ENCODE peak calls at places on chromosomes 16 and 17, in four cellular contexts. One of them, this sample, is unnamed.

GRCh38 chr17:19304209-19304608 is 58.3 kb downstream of the B9D1 start:
- DNase-seq in tibial nerve: peak
- DNase-seq in fibroblast of the aortic adventitia: peak
- DNase-seq in kidney epithelial cell: peak
- DNase-seq in this sample: peak

GRCh38 chr17:77884019-77884418 is 74.5 kb upstream of the TNRC6C start:
- DNase-seq in tibial nerve: no peak
- DNase-seq in fibroblast of the aortic adventitia: peak
- DNase-seq in kidney epithelial cell: no peak
- DNase-seq in this sample: peak

GRCh38 chr17:75277664-75278071 is 6.6 kb upstream of the MIF4GD start:
- DNase-seq in kidney epithelial cell: no peak
- DNase-seq in fibroblast of the aortic adventitia: peak
- DNase-seq in tibial nerve: no peak
- DNase-seq in this sample: peak

GRCh38 chr17:15973016-15973415 is 26.5 kb downstream of the ZSWIM7 start:
- DNase-seq in tibial nerve: no peak
- DNase-seq in fibroblast of the aortic adventitia: no peak
- DNase-seq in kidney epithelial cell: no peak
- DNase-seq in this sample: no peak

GRCh38 chr17:81057079-81057730 is 22.3 kb downstream of the BAIAP2 start:
- DNase-seq in fibroblast of the aortic adventitia: peak
- DNase-seq in tibial nerve: peak
- DNase-seq in kidney epithelial cell: no peak
- DNase-seq in this sample: peak

GRCh38 chr17:7407033-7407432 is 612 bp upstream of the NLGN2 start:
- DNase-seq in kidney epithelial cell: no peak
- DNase-seq in tibial nerve: no peak
- DNase-seq in fibroblast of the aortic adventitia: no peak
- DNase-seq in this sample: no peak

GRCh38 chr17:62792122-62792800 is 15.9 kb downstream of the MARCHF10 start:
- DNase-seq in kidney epithelial cell: peak
- DNase-seq in tibial nerve: no peak
- DNase-seq in fibroblast of the aortic adventitia: peak
- DNase-seq in this sample: peak

GRCh38 chr16:66714659-66715307 is 18.2 kb upstream of the CMTM4 start:
- DNase-seq in kidney epithelial cell: no peak
- DNase-seq in tibial nerve: no peak
- DNase-seq in fibroblast of the aortic adventitia: no peak
- DNase-seq in this sample: no peak

GRCh38 chr17:29614345-29615047 is 8.2 kb downstream of the CORO6 start:
- DNase-seq in tibial nerve: no peak
- DNase-seq in kidney epithelial cell: no peak
- DNase-seq in fibroblast of the aortic adventitia: no peak
- DNase-seq in this sample: no peak

GRCh38 chr17:19877546-19877945 is 9.8 kb upstream of the ULK2 start:
- DNase-seq in kidney epithelial cell: no peak
- DNase-seq in fibroblast of the aortic adventitia: no peak
- DNase-seq in tibial nerve: no peak
- DNase-seq in this sample: no peak

GRCh38 chr16:68031951-68032350 is 8.9 kb downstream of the DUS2 start:
- DNase-seq in fibroblast of the aortic adventitia: no peak
- DNase-seq in tibial nerve: no peak
- DNase-seq in kidney epithelial cell: no peak
- DNase-seq in this sample: peak

GRCh38 chr16:31707743-31708335 is 165.8 kb upstream of the ZNF267 start:
- DNase-seq in tibial nerve: no peak
- DNase-seq in kidney epithelial cell: no peak
- DNase-seq in fibroblast of the aortic adventitia: no peak
- DNase-seq in this sample: no peak

GRCh38 chr17:70629902-70630301 is 460.6 kb downstream of the KCNJ2 start:
- DNase-seq in kidney epithelial cell: no peak
- DNase-seq in tibial nerve: no peak
- DNase-seq in fibroblast of the aortic adventitia: peak
- DNase-seq in this sample: peak
- TF ChIP-seq CTCF in kidney epithelial cell: no peak
- TF ChIP-seq CTCF in tibial nerve: no peak
- TF ChIP-seq CTCF in fibroblast of the aortic adventitia: no peak
- TF ChIP-seq CTCF in this sample: peak

GRCh38 chr17:18194394-18194793 is 10.8 kb downstream of the ALKBH5 start:
- DNase-seq in tibial nerve: no peak
- DNase-seq in fibroblast of the aortic adventitia: no peak
- DNase-seq in kidney epithelial cell: no peak
- DNase-seq in this sample: no peak
- H3K4me3 ChIP-seq in tibial nerve: no peak
- H3K4me3 ChIP-seq in fibroblast of the aortic adventitia: no peak
- H3K4me3 ChIP-seq in kidney epithelial cell: no peak
- H3K4me3 ChIP-seq in this sample: no peak

GRCh38 chr16:1631230-1631629 is 19.1 kb downstream of the CRAMP1 start:
- DNase-seq in kidney epithelial cell: no peak
- DNase-seq in fibroblast of the aortic adventitia: no peak
- DNase-seq in tibial nerve: no peak
- DNase-seq in this sample: no peak
- TF ChIP-seq CTCF in kidney epithelial cell: no peak
- TF ChIP-seq CTCF in fibroblast of the aortic adventitia: no peak
- TF ChIP-seq CTCF in tibial nerve: no peak
- TF ChIP-seq CTCF in this sample: no peak

GRCh38 chr17:31560836-31561235 is 169.4 kb downstream of the RAB11FIP4 start:
- DNase-seq in tibial nerve: no peak
- DNase-seq in fibroblast of the aortic adventitia: no peak
- DNase-seq in kidney epithelial cell: no peak
- DNase-seq in this sample: no peak
- H3K4me3 ChIP-seq in tibial nerve: peak
- H3K4me3 ChIP-seq in fibroblast of the aortic adventitia: peak
- H3K4me3 ChIP-seq in kidney epithelial cell: peak
- H3K4me3 ChIP-seq in this sample: peak

GRCh38 chr16:85861095-85861825 is 37.7 kb upstream of the IRF8 start:
- DNase-seq in kidney epithelial cell: no peak
- DNase-seq in tibial nerve: no peak
- DNase-seq in fibroblast of the aortic adventitia: no peak
- DNase-seq in this sample: no peak

GRCh38 chr16:85860413-85861094 is 38.4 kb upstream of the IRF8 start:
- DNase-seq in fibroblast of the aortic adventitia: no peak
- DNase-seq in kidney epithelial cell: no peak
- DNase-seq in tibial nerve: no peak
- DNase-seq in this sample: no peak

GRCh38 chr16:85857406-85857805 is 41.6 kb upstream of the IRF8 start:
- DNase-seq in kidney epithelial cell: no peak
- DNase-seq in tibial nerve: no peak
- DNase-seq in fibroblast of the aortic adventitia: no peak
- DNase-seq in this sample: no peak

GRCh38 chr16:85858984-85859817 is 39.8 kb upstream of the IRF8 start:
- DNase-seq in fibroblast of the aortic adventitia: no peak
- DNase-seq in kidney epithelial cell: no peak
- DNase-seq in tibial nerve: no peak
- DNase-seq in this sample: no peak

GRCh38 chr16:85859818-85860125 is 39.2 kb upstream of the IRF8 start:
- DNase-seq in fibroblast of the aortic adventitia: no peak
- DNase-seq in kidney epithelial cell: no peak
- DNase-seq in tibial nerve: no peak
- DNase-seq in this sample: no peak
- TF ChIP-seq CTCF in fibroblast of the aortic adventitia: no peak
- TF ChIP-seq CTCF in kidney epithelial cell: no peak
- TF ChIP-seq CTCF in tibial nerve: no peak
- TF ChIP-seq CTCF in this sample: no peak

This sample was measured in cardiac fibroblast.